ENCODE peak calls at places on chromosomes 1 and 21, in nine cellular contexts. One of them, this sample, is unnamed.

GRCh38 chr1:226409392-226409791 is 1.5 kb upstream of the PARP1 start:
- DNase-seq in bronchial epithelial cell: no peak
- DNase-seq in GM06990: no peak
- DNase-seq in kidney epithelial cell: no peak
- DNase-seq in HFF-Myc: no peak
- DNase-seq in psoas muscle: no peak
- DNase-seq in AG09309: no peak
- DNase-seq in IMR-90: no peak
- DNase-seq in fibroblast of villous mesenchyme: no peak
- DNase-seq in this sample: no peak

GRCh38 chr1:23475134-23475628 is 8.8 kb downstream of the ASAP3 start:
- DNase-seq in psoas muscle: no peak
- DNase-seq in fibroblast of villous mesenchyme: peak
- DNase-seq in kidney epithelial cell: peak
- DNase-seq in AG09309: peak
- DNase-seq in HFF-Myc: peak
- DNase-seq in GM06990: no peak
- DNase-seq in bronchial epithelial cell: peak
- DNase-seq in IMR-90: peak
- DNase-seq in this sample: no peak

GRCh38 chr21:43005635-43006034 is 31.3 kb downstream of the PKNOX1 start:
- DNase-seq in AG09309: no peak
- DNase-seq in GM06990: no peak
- DNase-seq in kidney epithelial cell: no peak
- DNase-seq in psoas muscle: no peak
- DNase-seq in bronchial epithelial cell: no peak
- DNase-seq in HFF-Myc: no peak
- DNase-seq in fibroblast of villous mesenchyme: no peak
- DNase-seq in IMR-90: no peak
- DNase-seq in this sample: no peak

GRCh38 chr1:202811296-202812175 is 782 bp downstream of the PCAT6 start:
- DNase-seq in AG09309: no peak
- DNase-seq in HFF-Myc: no peak
- DNase-seq in fibroblast of villous mesenchyme: no peak
- DNase-seq in psoas muscle: peak
- DNase-seq in GM06990: no peak
- DNase-seq in bronchial epithelial cell: peak
- DNase-seq in kidney epithelial cell: no peak
- DNase-seq in IMR-90: peak
- DNase-seq in this sample: no peak

GRCh38 chr1:69180358-69180757 is 387.4 kb upstream of the LRRC7 start:
- DNase-seq in psoas muscle: no peak
- DNase-seq in AG09309: no peak
- DNase-seq in kidney epithelial cell: no peak
- DNase-seq in HFF-Myc: no peak
- DNase-seq in bronchial epithelial cell: no peak
- DNase-seq in fibroblast of villous mesenchyme: no peak
- DNase-seq in GM06990: no peak
- DNase-seq in IMR-90: no peak
- DNase-seq in this sample: no peak

GRCh38 chr1:151729157-151729965 is 8.0 kb downstream of the RIIAD1 start:
- DNase-seq in GM06990: no peak
- DNase-seq in HFF-Myc: no peak
- DNase-seq in AG09309: no peak
- DNase-seq in IMR-90: no peak
- DNase-seq in fibroblast of villous mesenchyme: no peak
- DNase-seq in kidney epithelial cell: peak
- DNase-seq in bronchial epithelial cell: no peak
- DNase-seq in psoas muscle: no peak
- DNase-seq in this sample: no peak

GRCh38 chr1:220786337-220787068 is at the start of gene MTARC1:
- DNase-seq in HFF-Myc: peak
- DNase-seq in IMR-90: no peak
- DNase-seq in bronchial epithelial cell: no peak
- DNase-seq in kidney epithelial cell: no peak
- DNase-seq in fibroblast of villous mesenchyme: peak
- DNase-seq in psoas muscle: peak
- DNase-seq in AG09309: no peak
- DNase-seq in GM06990: peak
- DNase-seq in this sample: peak

GRCh38 chr1:12472798-12473551 is 145.0 kb downstream of the DHRS3 start:
- DNase-seq in psoas muscle: no peak
- DNase-seq in kidney epithelial cell: no peak
- DNase-seq in bronchial epithelial cell: peak
- DNase-seq in HFF-Myc: no peak
- DNase-seq in fibroblast of villous mesenchyme: peak
- DNase-seq in GM06990: peak
- DNase-seq in IMR-90: no peak
- DNase-seq in AG09309: no peak
- DNase-seq in this sample: no peak

GRCh38 chr1:3772027-3772714 is 378 bp upstream of the SMIM1 start:
- DNase-seq in GM06990: peak
- DNase-seq in AG09309: no peak
- DNase-seq in kidney epithelial cell: peak
- DNase-seq in psoas muscle: peak
- DNase-seq in fibroblast of villous mesenchyme: peak
- DNase-seq in bronchial epithelial cell: peak
- DNase-seq in HFF-Myc: no peak
- DNase-seq in IMR-90: peak
- DNase-seq in this sample: peak

GRCh38 chr1:180923024-180923841 is 10.5 kb downstream of the KIAA1614 start:
- DNase-seq in psoas muscle: no peak
- DNase-seq in AG09309: no peak
- DNase-seq in IMR-90: peak
- DNase-seq in GM06990: no peak
- DNase-seq in bronchial epithelial cell: peak
- DNase-seq in HFF-Myc: no peak
- DNase-seq in kidney epithelial cell: peak
- DNase-seq in fibroblast of villous mesenchyme: peak
- DNase-seq in this sample: no peak

GRCh38 chr1:22750671-22751016 is 40.0 kb downstream of the EPHB2 start:
- DNase-seq in HFF-Myc: no peak
- DNase-seq in bronchial epithelial cell: peak
- DNase-seq in psoas muscle: no peak
- DNase-seq in fibroblast of villous mesenchyme: no peak
- DNase-seq in GM06990: no peak
- DNase-seq in kidney epithelial cell: no peak
- DNase-seq in IMR-90: no peak
- DNase-seq in AG09309: no peak
- DNase-seq in this sample: peak

GRCh38 chr1:184838374-184838995 is 83.8 kb upstream of the EDEM3 start:
- DNase-seq in kidney epithelial cell: peak
- DNase-seq in HFF-Myc: peak
- DNase-seq in psoas muscle: peak
- DNase-seq in AG09309: peak
- DNase-seq in GM06990: no peak
- DNase-seq in bronchial epithelial cell: peak
- DNase-seq in fibroblast of villous mesenchyme: peak
- DNase-seq in IMR-90: peak
- DNase-seq in this sample: peak

GRCh38 chr1:166906647-166907046 is 30.6 kb upstream of the TADA1 start:
- DNase-seq in psoas muscle: no peak
- DNase-seq in kidney epithelial cell: no peak
- DNase-seq in HFF-Myc: no peak
- DNase-seq in IMR-90: no peak
- DNase-seq in GM06990: no peak
- DNase-seq in fibroblast of villous mesenchyme: no peak
- DNase-seq in bronchial epithelial cell: no peak
- DNase-seq in AG09309: no peak
- DNase-seq in this sample: no peak

GRCh38 chr1:145702052-145702451 is 5.1 kb downstream of the PDZK1 start:
- DNase-seq in AG09309: no peak
- DNase-seq in fibroblast of villous mesenchyme: no peak
- DNase-seq in GM06990: no peak
- DNase-seq in kidney epithelial cell: no peak
- DNase-seq in HFF-Myc: no peak
- DNase-seq in IMR-90: no peak
- DNase-seq in psoas muscle: no peak
- DNase-seq in bronchial epithelial cell: no peak
- DNase-seq in this sample: no peak

DNA sequence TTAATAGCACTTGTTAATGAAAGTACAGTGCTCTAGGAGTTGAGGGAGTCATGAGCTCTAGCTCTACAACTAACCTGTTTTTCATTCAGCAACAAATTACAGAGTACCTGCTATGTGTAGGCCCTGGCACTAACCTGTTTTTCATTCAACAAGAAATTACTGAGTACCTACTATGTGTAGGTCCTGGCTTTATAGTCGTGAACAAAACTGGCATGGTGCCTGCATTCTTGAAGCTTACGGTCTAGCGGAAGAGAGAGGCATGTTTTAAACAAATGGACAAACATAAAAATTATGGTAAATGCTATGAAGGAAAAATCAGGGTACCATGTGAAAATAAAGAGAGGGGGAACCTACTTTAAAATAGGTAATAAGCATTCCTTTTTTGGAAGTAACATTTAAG is 2.2 kb upstream of the UBAP2L start:
- DNase-seq in IMR-90: no peak
- DNase-seq in psoas muscle: no peak
- DNase-seq in bronchial epithelial cell: no peak
- DNase-seq in HFF-Myc: no peak
- DNase-seq in fibroblast of villous mesenchyme: no peak
- DNase-seq in AG09309: no peak
- DNase-seq in kidney epithelial cell: no peak
- DNase-seq in GM06990: no peak
- DNase-seq in this sample: no peak
- H3K4me3 ChIP-seq in IMR-90: no peak
- H3K4me3 ChIP-seq in psoas muscle: peak
- H3K4me3 ChIP-seq in bronchial epithelial cell: no peak
- H3K4me3 ChIP-seq in HFF-Myc: peak
- H3K4me3 ChIP-seq in fibroblast of villous mesenchyme: no peak
- H3K4me3 ChIP-seq in AG09309: no peak
- H3K4me3 ChIP-seq in kidney epithelial cell: no peak
- H3K4me3 ChIP-seq in GM06990: peak
- H3K4me3 ChIP-seq in this sample: peak

GRCh38 chr1:1901641-1902294 is 10.9 kb upstream of the GNB1 start:
- DNase-seq in HFF-Myc: no peak
- DNase-seq in bronchial epithelial cell: no peak
- DNase-seq in AG09309: no peak
- DNase-seq in IMR-90: no peak
- DNase-seq in fibroblast of villous mesenchyme: no peak
- DNase-seq in kidney epithelial cell: no peak
- DNase-seq in GM06990: no peak
- DNase-seq in psoas muscle: no peak
- DNase-seq in this sample: no peak

GRCh38 chr1:1899967-1900327 is 9.1 kb upstream of the GNB1 start:
- DNase-seq in fibroblast of villous mesenchyme: no peak
- DNase-seq in GM06990: no peak
- DNase-seq in AG09309: no peak
- DNase-seq in HFF-Myc: no peak
- DNase-seq in bronchial epithelial cell: no peak
- DNase-seq in kidney epithelial cell: no peak
- DNase-seq in IMR-90: no peak
- DNase-seq in psoas muscle: no peak
- DNase-seq in this sample: no peak

GRCh38 chr1:1900883-1901640 is 10.2 kb upstream of the GNB1 start:
- DNase-seq in AG09309: no peak
- DNase-seq in bronchial epithelial cell: no peak
- DNase-seq in psoas muscle: no peak
- DNase-seq in HFF-Myc: no peak
- DNase-seq in IMR-90: no peak
- DNase-seq in GM06990: no peak
- DNase-seq in kidney epithelial cell: no peak
- DNase-seq in fibroblast of villous mesenchyme: no peak
- DNase-seq in this sample: no peak

GRCh38 chr1:1898246-1898933 is 7.5 kb upstream of the GNB1 start:
- DNase-seq in IMR-90: no peak
- DNase-seq in GM06990: no peak
- DNase-seq in AG09309: no peak
- DNase-seq in psoas muscle: no peak
- DNase-seq in bronchial epithelial cell: no peak
- DNase-seq in fibroblast of villous mesenchyme: no peak
- DNase-seq in kidney epithelial cell: no peak
- DNase-seq in HFF-Myc: no peak
- DNase-seq in this sample: no peak

GRCh38 chr1:1899266-1899966 is 8.5 kb upstream of the GNB1 start:
- DNase-seq in bronchial epithelial cell: no peak
- DNase-seq in kidney epithelial cell: no peak
- DNase-seq in AG09309: no peak
- DNase-seq in fibroblast of villous mesenchyme: no peak
- DNase-seq in IMR-90: no peak
- DNase-seq in GM06990: no peak
- DNase-seq in psoas muscle: no peak
- DNase-seq in HFF-Myc: no peak
- DNase-seq in this sample: no peak
- TF ChIP-seq CTCF in bronchial epithelial cell: peak
- TF ChIP-seq CTCF in kidney epithelial cell: no peak
- TF ChIP-seq CTCF in AG09309: peak
- TF ChIP-seq CTCF in fibroblast of villous mesenchyme: no peak
- TF ChIP-seq CTCF in IMR-90: no peak
- TF ChIP-seq CTCF in GM06990: peak
- TF ChIP-seq CTCF in psoas muscle: no peak
- TF ChIP-seq CTCF in HFF-Myc: no peak
- TF ChIP-seq CTCF in this sample: peak

GRCh38 chr1:51237714-51238403 is 1.8 kb downstream of the RNF11 start:
- DNase-seq in kidney epithelial cell: no peak
- DNase-seq in GM06990: no peak
- DNase-seq in AG09309: no peak
- DNase-seq in HFF-Myc: no peak
- DNase-seq in psoas muscle: no peak
- DNase-seq in bronchial epithelial cell: peak
- DNase-seq in IMR-90: peak
- DNase-seq in fibroblast of villous mesenchyme: peak
- DNase-seq in this sample: no peak
- H3K4me3 ChIP-seq in kidney epithelial cell: peak
- H3K4me3 ChIP-seq in GM06990: peak
- H3K4me3 ChIP-seq in AG09309: peak
- H3K4me3 ChIP-seq in HFF-Myc: peak
- H3K4me3 ChIP-seq in psoas muscle: peak
- H3K4me3 ChIP-seq in bronchial epithelial cell: peak
- H3K4me3 ChIP-seq in IMR-90: peak
- H3K4me3 ChIP-seq in fibroblast of villous mesenchyme: peak
- H3K4me3 ChIP-seq in this sample: peak

GRCh38 chr1:183733610-183734219 is 71.2 kb upstream of the RGL1 start:
- DNase-seq in HFF-Myc: no peak
- DNase-seq in AG09309: no peak
- DNase-seq in psoas muscle: no peak
- DNase-seq in kidney epithelial cell: no peak
- DNase-seq in IMR-90: no peak
- DNase-seq in bronchial epithelial cell: no peak
- DNase-seq in fibroblast of villous mesenchyme: no peak
- DNase-seq in GM06990: no peak
- DNase-seq in this sample: no peak

GRCh38 chr1:183734600-183735036 is 70.3 kb upstream of the RGL1 start:
- DNase-seq in fibroblast of villous mesenchyme: peak
- DNase-seq in HFF-Myc: no peak
- DNase-seq in kidney epithelial cell: no peak
- DNase-seq in psoas muscle: peak
- DNase-seq in GM06990: no peak
- DNase-seq in AG09309: peak
- DNase-seq in IMR-90: peak
- DNase-seq in bronchial epithelial cell: no peak
- DNase-seq in this sample: no peak

GRCh38 chr1:183730107-183730724 is 74.7 kb upstream of the RGL1 start:
- DNase-seq in bronchial epithelial cell: no peak
- DNase-seq in GM06990: no peak
- DNase-seq in kidney epithelial cell: no peak
- DNase-seq in fibroblast of villous mesenchyme: no peak
- DNase-seq in AG09309: no peak
- DNase-seq in HFF-Myc: no peak
- DNase-seq in IMR-90: no peak
- DNase-seq in psoas muscle: no peak
- DNase-seq in this sample: no peak

GRCh38 chr1:183732251-183732650 is 72.7 kb upstream of the RGL1 start:
- DNase-seq in AG09309: no peak
- DNase-seq in IMR-90: no peak
- DNase-seq in psoas muscle: no peak
- DNase-seq in fibroblast of villous mesenchyme: no peak
- DNase-seq in kidney epithelial cell: no peak
- DNase-seq in bronchial epithelial cell: no peak
- DNase-seq in GM06990: no peak
- DNase-seq in HFF-Myc: no peak
- DNase-seq in this sample: no peak

GRCh38 chr1:183731151-183731550 is 73.8 kb upstream of the RGL1 start:
- DNase-seq in AG09309: no peak
- DNase-seq in GM06990: no peak
- DNase-seq in HFF-Myc: no peak
- DNase-seq in IMR-90: no peak
- DNase-seq in kidney epithelial cell: no peak
- DNase-seq in fibroblast of villous mesenchyme: no peak
- DNase-seq in bronchial epithelial cell: no peak
- DNase-seq in psoas muscle: no peak
- DNase-seq in this sample: no peak
- TF ChIP-seq CTCF in AG09309: no peak
- TF ChIP-seq CTCF in GM06990: no peak
- TF ChIP-seq CTCF in HFF-Myc: no peak
- TF ChIP-seq CTCF in IMR-90: no peak
- TF ChIP-seq CTCF in kidney epithelial cell: no peak
- TF ChIP-seq CTCF in fibroblast of villous mesenchyme: no peak
- TF ChIP-seq CTCF in bronchial epithelial cell: no peak
- TF ChIP-seq CTCF in psoas muscle: no peak
- TF ChIP-seq CTCF in this sample: no peak

This sample was measured in LNCaP clone FGC.